ENCODE peak calls at places on chromosomes 6 and 20, in nine cellular contexts. One of them, this sample, is unnamed.

GRCh38 chr6:120320481-120321162 is 971.1 kb upstream of the MAN1A1 start:
- DNase-seq in anterior cingulate cortex: no peak
- DNase-seq in A172: no peak
- DNase-seq in fibroblast of lung: peak
- DNase-seq in DMS153: no peak
- DNase-seq in activated naive CD4-positive, alpha-beta T cell treated with anti-CD3 and anti-CD28 coated beads, Interleukin-2, amount 10 ng/mL, durations not matched to agents 7 days and 5 days: no peak
- DNase-seq in transverse colon: no peak
- DNase-seq in COR-L47: no peak
- DNase-seq in colonic mucosa: no peak
- DNase-seq in this sample: no peak

GRCh38 chr6:137724495-137725211 is 142.4 kb upstream of the TNFAIP3 start:
- DNase-seq in transverse colon: no peak
- DNase-seq in DMS153: no peak
- DNase-seq in A172: no peak
- DNase-seq in colonic mucosa: no peak
- DNase-seq in COR-L47: no peak
- DNase-seq in activated naive CD4-positive, alpha-beta T cell treated with anti-CD3 and anti-CD28 coated beads, Interleukin-2, amount 10 ng/mL, durations not matched to agents 7 days and 5 days: no peak
- DNase-seq in fibroblast of lung: no peak
- DNase-seq in anterior cingulate cortex: no peak
- DNase-seq in this sample: no peak

GRCh38 chr6:4319992-4320683 is 184.8 kb upstream of the ECI2 start:
- DNase-seq in A172: peak
- DNase-seq in COR-L47: no peak
- DNase-seq in anterior cingulate cortex: no peak
- DNase-seq in activated naive CD4-positive, alpha-beta T cell treated with anti-CD3 and anti-CD28 coated beads, Interleukin-2, amount 10 ng/mL, durations not matched to agents 7 days and 5 days: no peak
- DNase-seq in fibroblast of lung: peak
- DNase-seq in colonic mucosa: no peak
- DNase-seq in transverse colon: no peak
- DNase-seq in DMS153: no peak
- DNase-seq in this sample: no peak

GRCh38 chr6:118893095-118893881 is 664 bp upstream of the ASF1A start:
- DNase-seq in COR-L47: peak
- DNase-seq in colonic mucosa: peak
- DNase-seq in anterior cingulate cortex: no peak
- DNase-seq in A172: peak
- DNase-seq in activated naive CD4-positive, alpha-beta T cell treated with anti-CD3 and anti-CD28 coated beads, Interleukin-2, amount 10 ng/mL, durations not matched to agents 7 days and 5 days: peak
- DNase-seq in DMS153: peak
- DNase-seq in fibroblast of lung: peak
- DNase-seq in transverse colon: peak
- DNase-seq in this sample: no peak

GRCh38 chr6:53530346-53530745 is 14.6 kb downstream of the GCLC start:
- DNase-seq in activated naive CD4-positive, alpha-beta T cell treated with anti-CD3 and anti-CD28 coated beads, Interleukin-2, amount 10 ng/mL, durations not matched to agents 7 days and 5 days: no peak
- DNase-seq in DMS153: no peak
- DNase-seq in anterior cingulate cortex: no peak
- DNase-seq in COR-L47: no peak
- DNase-seq in transverse colon: no peak
- DNase-seq in A172: peak
- DNase-seq in colonic mucosa: no peak
- DNase-seq in fibroblast of lung: no peak
- DNase-seq in this sample: no peak

GRCh38 chr6:30707281-30707850 is 9.7 kb downstream of the MDC1 start:
- DNase-seq in A172: no peak
- DNase-seq in colonic mucosa: peak
- DNase-seq in DMS153: peak
- DNase-seq in activated naive CD4-positive, alpha-beta T cell treated with anti-CD3 and anti-CD28 coated beads, Interleukin-2, amount 10 ng/mL, durations not matched to agents 7 days and 5 days: no peak
- DNase-seq in fibroblast of lung: no peak
- DNase-seq in transverse colon: no peak
- DNase-seq in COR-L47: peak
- DNase-seq in anterior cingulate cortex: no peak
- DNase-seq in this sample: no peak

GRCh38 chr20:36575066-36575743 is 1.8 kb downstream of the TGIF2 start:
- DNase-seq in colonic mucosa: peak
- DNase-seq in anterior cingulate cortex: no peak
- DNase-seq in fibroblast of lung: peak
- DNase-seq in activated naive CD4-positive, alpha-beta T cell treated with anti-CD3 and anti-CD28 coated beads, Interleukin-2, amount 10 ng/mL, durations not matched to agents 7 days and 5 days: peak
- DNase-seq in DMS153: peak
- DNase-seq in transverse colon: peak
- DNase-seq in COR-L47: peak
- DNase-seq in A172: peak
- DNase-seq in this sample: no peak

GRCh38 chr6:28134015-28134414 is 7.7 kb upstream of the ZKSCAN8 start:
- DNase-seq in fibroblast of lung: peak
- DNase-seq in COR-L47: peak
- DNase-seq in transverse colon: no peak
- DNase-seq in colonic mucosa: peak
- DNase-seq in activated naive CD4-positive, alpha-beta T cell treated with anti-CD3 and anti-CD28 coated beads, Interleukin-2, amount 10 ng/mL, durations not matched to agents 7 days and 5 days: peak
- DNase-seq in anterior cingulate cortex: no peak
- DNase-seq in A172: peak
- DNase-seq in DMS153: peak
- DNase-seq in this sample: no peak

GRCh38 chr20:25277051-25277801 is 29.3 kb downstream of the PYGB start:
- DNase-seq in colonic mucosa: no peak
- DNase-seq in COR-L47: no peak
- DNase-seq in DMS153: no peak
- DNase-seq in anterior cingulate cortex: no peak
- DNase-seq in transverse colon: peak
- DNase-seq in fibroblast of lung: no peak
- DNase-seq in A172: no peak
- DNase-seq in activated naive CD4-positive, alpha-beta T cell treated with anti-CD3 and anti-CD28 coated beads, Interleukin-2, amount 10 ng/mL, durations not matched to agents 7 days and 5 days: peak
- DNase-seq in this sample: no peak

GRCh38 chr6:149867876-149868640 is 3.9 kb upstream of the LRP11 start:
- DNase-seq in activated naive CD4-positive, alpha-beta T cell treated with anti-CD3 and anti-CD28 coated beads, Interleukin-2, amount 10 ng/mL, durations not matched to agents 7 days and 5 days: no peak
- DNase-seq in DMS153: no peak
- DNase-seq in COR-L47: no peak
- DNase-seq in transverse colon: no peak
- DNase-seq in A172: no peak
- DNase-seq in fibroblast of lung: no peak
- DNase-seq in anterior cingulate cortex: no peak
- DNase-seq in colonic mucosa: peak
- DNase-seq in this sample: no peak

GRCh38 chr20:58086763-58087566 is 141.5 kb downstream of the ANKRD60 start:
- DNase-seq in COR-L47: peak
- DNase-seq in fibroblast of lung: peak
- DNase-seq in transverse colon: peak
- DNase-seq in A172: peak
- DNase-seq in anterior cingulate cortex: no peak
- DNase-seq in activated naive CD4-positive, alpha-beta T cell treated with anti-CD3 and anti-CD28 coated beads, Interleukin-2, amount 10 ng/mL, durations not matched to agents 7 days and 5 days: peak
- DNase-seq in DMS153: peak
- DNase-seq in colonic mucosa: peak
- DNase-seq in this sample: no peak

GRCh38 chr6:105428342-105428957 is 25.6 kb upstream of the PREP start:
- DNase-seq in transverse colon: no peak
- DNase-seq in COR-L47: no peak
- DNase-seq in fibroblast of lung: peak
- DNase-seq in activated naive CD4-positive, alpha-beta T cell treated with anti-CD3 and anti-CD28 coated beads, Interleukin-2, amount 10 ng/mL, durations not matched to agents 7 days and 5 days: no peak
- DNase-seq in anterior cingulate cortex: no peak
- DNase-seq in colonic mucosa: no peak
- DNase-seq in DMS153: no peak
- DNase-seq in A172: peak
- DNase-seq in this sample: no peak

GRCh38 chr6:140445474-140446004 is 1071.1 kb upstream of the CITED2 start:
- DNase-seq in DMS153: no peak
- DNase-seq in transverse colon: no peak
- DNase-seq in A172: peak
- DNase-seq in colonic mucosa: no peak
- DNase-seq in fibroblast of lung: peak
- DNase-seq in anterior cingulate cortex: no peak
- DNase-seq in activated naive CD4-positive, alpha-beta T cell treated with anti-CD3 and anti-CD28 coated beads, Interleukin-2, amount 10 ng/mL, durations not matched to agents 7 days and 5 days: no peak
- DNase-seq in COR-L47: no peak
- DNase-seq in this sample: no peak

GRCh38 chr6:156617376-156617775 is 159.8 kb upstream of the ARID1B start:
- DNase-seq in COR-L47: no peak
- DNase-seq in colonic mucosa: peak
- DNase-seq in anterior cingulate cortex: no peak
- DNase-seq in A172: no peak
- DNase-seq in DMS153: no peak
- DNase-seq in transverse colon: peak
- DNase-seq in activated naive CD4-positive, alpha-beta T cell treated with anti-CD3 and anti-CD28 coated beads, Interleukin-2, amount 10 ng/mL, durations not matched to agents 7 days and 5 days: no peak
- DNase-seq in fibroblast of lung: peak
- DNase-seq in this sample: no peak

GRCh38 chr6:118810420-118811027 is 83.4 kb upstream of the ASF1A start:
- DNase-seq in fibroblast of lung: no peak
- DNase-seq in anterior cingulate cortex: no peak
- DNase-seq in DMS153: no peak
- DNase-seq in COR-L47: no peak
- DNase-seq in activated naive CD4-positive, alpha-beta T cell treated with anti-CD3 and anti-CD28 coated beads, Interleukin-2, amount 10 ng/mL, durations not matched to agents 7 days and 5 days: peak
- DNase-seq in transverse colon: peak
- DNase-seq in colonic mucosa: no peak
- DNase-seq in A172: no peak
- DNase-seq in this sample: no peak

GRCh38 chr6:118739976-118740771 is 88.8 kb upstream of the CEP85L start:
- DNase-seq in colonic mucosa: no peak
- DNase-seq in A172: peak
- DNase-seq in fibroblast of lung: peak
- DNase-seq in transverse colon: no peak
- DNase-seq in activated naive CD4-positive, alpha-beta T cell treated with anti-CD3 and anti-CD28 coated beads, Interleukin-2, amount 10 ng/mL, durations not matched to agents 7 days and 5 days: no peak
- DNase-seq in DMS153: no peak
- DNase-seq in anterior cingulate cortex: no peak
- DNase-seq in COR-L47: no peak
- DNase-seq in this sample: no peak

GRCh38 chr6:153170511-153170910 is 39.4 kb upstream of the RGS17 start:
- DNase-seq in COR-L47: no peak
- DNase-seq in A172: peak
- DNase-seq in fibroblast of lung: no peak
- DNase-seq in colonic mucosa: no peak
- DNase-seq in anterior cingulate cortex: no peak
- DNase-seq in DMS153: no peak
- DNase-seq in transverse colon: no peak
- DNase-seq in activated naive CD4-positive, alpha-beta T cell treated with anti-CD3 and anti-CD28 coated beads, Interleukin-2, amount 10 ng/mL, durations not matched to agents 7 days and 5 days: no peak
- DNase-seq in this sample: no peak

GRCh38 chr6:72689107-72689954 is 67.5 kb downstream of the KCNQ5 start:
- DNase-seq in transverse colon: no peak
- DNase-seq in DMS153: no peak
- DNase-seq in fibroblast of lung: no peak
- DNase-seq in anterior cingulate cortex: no peak
- DNase-seq in COR-L47: no peak
- DNase-seq in colonic mucosa: no peak
- DNase-seq in activated naive CD4-positive, alpha-beta T cell treated with anti-CD3 and anti-CD28 coated beads, Interleukin-2, amount 10 ng/mL, durations not matched to agents 7 days and 5 days: no peak
- DNase-seq in A172: no peak
- DNase-seq in this sample: no peak

GRCh38 chr20:13111249-13111911 is 102.6 kb downstream of the SPTLC3 start:
- DNase-seq in anterior cingulate cortex: no peak
- DNase-seq in colonic mucosa: no peak
- DNase-seq in activated naive CD4-positive, alpha-beta T cell treated with anti-CD3 and anti-CD28 coated beads, Interleukin-2, amount 10 ng/mL, durations not matched to agents 7 days and 5 days: no peak
- DNase-seq in transverse colon: no peak
- DNase-seq in fibroblast of lung: no peak
- DNase-seq in DMS153: peak
- DNase-seq in A172: no peak
- DNase-seq in COR-L47: no peak
- DNase-seq in this sample: no peak

GRCh38 chr6:44001318-44001868 is 125.9 kb downstream of the MRPL14 start:
- DNase-seq in colonic mucosa: peak
- DNase-seq in activated naive CD4-positive, alpha-beta T cell treated with anti-CD3 and anti-CD28 coated beads, Interleukin-2, amount 10 ng/mL, durations not matched to agents 7 days and 5 days: no peak
- DNase-seq in A172: no peak
- DNase-seq in anterior cingulate cortex: no peak
- DNase-seq in transverse colon: no peak
- DNase-seq in COR-L47: no peak
- DNase-seq in fibroblast of lung: peak
- DNase-seq in DMS153: peak
- DNase-seq in this sample: no peak

GRCh38 chr6:73394577-73395354 is at the start of gene DDX43:
- DNase-seq in fibroblast of lung: peak
- DNase-seq in A172: no peak
- DNase-seq in anterior cingulate cortex: no peak
- DNase-seq in transverse colon: peak
- DNase-seq in DMS153: no peak
- DNase-seq in activated naive CD4-positive, alpha-beta T cell treated with anti-CD3 and anti-CD28 coated beads, Interleukin-2, amount 10 ng/mL, durations not matched to agents 7 days and 5 days: peak
- DNase-seq in colonic mucosa: peak
- DNase-seq in COR-L47: no peak
- DNase-seq in this sample: no peak

GRCh38 chr20:61357119-61357518 is 105.1 kb downstream of the CDH4 start:
- DNase-seq in DMS153: no peak
- DNase-seq in anterior cingulate cortex: no peak
- DNase-seq in transverse colon: no peak
- DNase-seq in fibroblast of lung: no peak
- DNase-seq in COR-L47: no peak
- DNase-seq in activated naive CD4-positive, alpha-beta T cell treated with anti-CD3 and anti-CD28 coated beads, Interleukin-2, amount 10 ng/mL, durations not matched to agents 7 days and 5 days: no peak
- DNase-seq in colonic mucosa: no peak
- DNase-seq in A172: no peak
- DNase-seq in this sample: no peak

GRCh38 chr6:2462831-2463230 is 217.4 kb upstream of the GMDS start:
- DNase-seq in A172: no peak
- DNase-seq in anterior cingulate cortex: no peak
- DNase-seq in transverse colon: no peak
- DNase-seq in colonic mucosa: no peak
- DNase-seq in DMS153: no peak
- DNase-seq in COR-L47: no peak
- DNase-seq in activated naive CD4-positive, alpha-beta T cell treated with anti-CD3 and anti-CD28 coated beads, Interleukin-2, amount 10 ng/mL, durations not matched to agents 7 days and 5 days: no peak
- DNase-seq in fibroblast of lung: no peak
- DNase-seq in this sample: no peak

GRCh38 chr6:3749991-3750323 is 1.6 kb downstream of the PXDC1 start:
- DNase-seq in transverse colon: peak
- DNase-seq in activated naive CD4-positive, alpha-beta T cell treated with anti-CD3 and anti-CD28 coated beads, Interleukin-2, amount 10 ng/mL, durations not matched to agents 7 days and 5 days: no peak
- DNase-seq in A172: peak
- DNase-seq in COR-L47: no peak
- DNase-seq in fibroblast of lung: peak
- DNase-seq in anterior cingulate cortex: no peak
- DNase-seq in DMS153: no peak
- DNase-seq in colonic mucosa: peak
- DNase-seq in this sample: no peak

GRCh38 chr6:102390541-102390940 is 997.0 kb downstream of the GRIK2 start:
- DNase-seq in anterior cingulate cortex: no peak
- DNase-seq in colonic mucosa: no peak
- DNase-seq in fibroblast of lung: no peak
- DNase-seq in activated naive CD4-positive, alpha-beta T cell treated with anti-CD3 and anti-CD28 coated beads, Interleukin-2, amount 10 ng/mL, durations not matched to agents 7 days and 5 days: no peak
- DNase-seq in A172: no peak
- DNase-seq in COR-L47: no peak
- DNase-seq in transverse colon: no peak
- DNase-seq in DMS153: no peak
- DNase-seq in this sample: no peak

GRCh38 chr6:37029249-37029959 is 23.9 kb downstream of the FGD2 start:
- DNase-seq in colonic mucosa: peak
- DNase-seq in COR-L47: peak
- DNase-seq in DMS153: no peak
- DNase-seq in A172: peak
- DNase-seq in fibroblast of lung: peak
- DNase-seq in anterior cingulate cortex: peak
- DNase-seq in transverse colon: peak
- DNase-seq in activated naive CD4-positive, alpha-beta T cell treated with anti-CD3 and anti-CD28 coated beads, Interleukin-2, amount 10 ng/mL, durations not matched to agents 7 days and 5 days: peak
- DNase-seq in this sample: no peak

GRCh38 chr6:152301021-152301805 is 335.9 kb downstream of the SYNE1 start:
- DNase-seq in colonic mucosa: no peak
- DNase-seq in fibroblast of lung: peak
- DNase-seq in DMS153: no peak
- DNase-seq in A172: no peak
- DNase-seq in transverse colon: no peak
- DNase-seq in anterior cingulate cortex: no peak
- DNase-seq in activated naive CD4-positive, alpha-beta T cell treated with anti-CD3 and anti-CD28 coated beads, Interleukin-2, amount 10 ng/mL, durations not matched to agents 7 days and 5 days: no peak
- DNase-seq in COR-L47: no peak
- DNase-seq in this sample: no peak

GRCh38 chr6:44960898-44961297 is 367.2 kb upstream of the RUNX2 start:
- DNase-seq in anterior cingulate cortex: no peak
- DNase-seq in transverse colon: no peak
- DNase-seq in A172: no peak
- DNase-seq in DMS153: no peak
- DNase-seq in activated naive CD4-positive, alpha-beta T cell treated with anti-CD3 and anti-CD28 coated beads, Interleukin-2, amount 10 ng/mL, durations not matched to agents 7 days and 5 days: no peak
- DNase-seq in fibroblast of lung: peak
- DNase-seq in COR-L47: no peak
- DNase-seq in colonic mucosa: no peak
- DNase-seq in this sample: no peak

GRCh38 chr6:137415127-137415833 is 78.9 kb downstream of the OLIG3 start:
- DNase-seq in colonic mucosa: peak
- DNase-seq in anterior cingulate cortex: no peak
- DNase-seq in transverse colon: peak
- DNase-seq in activated naive CD4-positive, alpha-beta T cell treated with anti-CD3 and anti-CD28 coated beads, Interleukin-2, amount 10 ng/mL, durations not matched to agents 7 days and 5 days: peak
- DNase-seq in fibroblast of lung: peak
- DNase-seq in A172: peak
- DNase-seq in DMS153: peak
- DNase-seq in COR-L47: no peak
- DNase-seq in this sample: peak

GRCh38 chr6:44342489-44342888 is at the start of gene SPATS1:
- DNase-seq in COR-L47: no peak
- DNase-seq in transverse colon: no peak
- DNase-seq in colonic mucosa: no peak
- DNase-seq in A172: no peak
- DNase-seq in DMS153: no peak
- DNase-seq in anterior cingulate cortex: no peak
- DNase-seq in fibroblast of lung: no peak
- DNase-seq in activated naive CD4-positive, alpha-beta T cell treated with anti-CD3 and anti-CD28 coated beads, Interleukin-2, amount 10 ng/mL, durations not matched to agents 7 days and 5 days: no peak
- DNase-seq in this sample: no peak

GRCh38 chr20:38450412-38450975 is 15.4 kb upstream of the SNHG17 start:
- DNase-seq in colonic mucosa: no peak
- DNase-seq in anterior cingulate cortex: no peak
- DNase-seq in transverse colon: no peak
- DNase-seq in activated naive CD4-positive, alpha-beta T cell treated with anti-CD3 and anti-CD28 coated beads, Interleukin-2, amount 10 ng/mL, durations not matched to agents 7 days and 5 days: no peak
- DNase-seq in DMS153: no peak
- DNase-seq in fibroblast of lung: no peak
- DNase-seq in COR-L47: no peak
- DNase-seq in A172: no peak
- DNase-seq in this sample: no peak